ENCODE peak calls at places on chromosomes 12 and 14, in nine cellular contexts. P is IMR-90, M is H1, L is endothelial cell of umbilical vein, S is Peyer's patch, I is ovary, Y is K562, Q is lower leg skin, F is tibial nerve. O is an unnamed sample.

GRCh38 chr12:130658561-130658960 is 57.5 kb downstream of the RIMBP2 start:
- DNase-seq in I (no peak), Y (no peak), S (no peak), Q (no peak), F (no peak), L (no peak), M (no peak), P (no peak), O (no peak)

GRCh38 chr12:26205946-26206345 is 10.6 kb downstream of the SSPN start:
- DNase-seq in Q (no peak), S (no peak), P (no peak), M (no peak), I (no peak), L (no peak), Y (no peak), F (no peak), O (no peak)

GRCh38 chr12:50112456-50113218 is 601 bp downstream of the COX14 start:
- DNase-seq in I (no peak), M (no peak), Y (peak), Q (no peak), P (no peak), F (peak), L (no peak), S (no peak), O (peak)

GRCh38 chr12:26744697-26745440 is 88.1 kb downstream of the ITPR2 start:
- DNase-seq in Y (no peak), M (no peak), I (no peak), Q (no peak), F (no peak), S (no peak), L (no peak), P (no peak), O (no peak)

GRCh38 chr14:71466942-71467341 is 465.3 kb upstream of the RGS6 start:
- DNase-seq in F (no peak), Q (no peak), Y (no peak), P (no peak), M (no peak), I (no peak), S (no peak), L (no peak), O (no peak)

GRCh38 chr12:126998747-126999285 is 1268.2 kb upstream of the TMEM132C start:
- DNase-seq in I (no peak), F (no peak), M (no peak), P (no peak), Y (peak), L (no peak), Q (no peak), S (no peak), O (no peak)

GRCh38 chr12:31967569-31967968 is 8.4 kb downstream of the RESF1 start:
- DNase-seq in Q (no peak), M (no peak), F (no peak), P (no peak), I (no peak), S (no peak), L (no peak), Y (no peak), O (no peak)

GRCh38 chr12:28611501-28611900 is 421.2 kb downstream of the CCDC91 start:
- DNase-seq in L (no peak), Y (no peak), S (no peak), M (no peak), I (no peak), F (no peak), Q (no peak), P (no peak), O (no peak)

GRCh38 chr12:43444940-43445564 is 107.0 kb downstream of the ADAMTS20 start:
- DNase-seq in S (no peak), I (no peak), P (peak), L (peak), F (peak), Q (no peak), M (peak), Y (peak), O (peak)

GRCh38 chr14:31926123-31926522 is 151.0 kb upstream of the ARHGAP5 start:
- DNase-seq in L (peak), S (no peak), M (no peak), Y (peak), Q (no peak), F (no peak), P (peak), I (no peak), O (no peak)

GRCh38 chr14:105176513-105176912 is 4.6 kb downstream of the NUDT14 start:
- DNase-seq in P (no peak), F (no peak), Y (no peak), Q (no peak), M (no peak), I (no peak), S (no peak), L (no peak), O (peak)

GRCh38 chr12:74043343-74043742 is 494.3 kb upstream of the ATXN7L3B start:
- DNase-seq in Y (no peak), Q (no peak), L (no peak), S (no peak), F (no peak), M (no peak), I (no peak), P (no peak), O (no peak)

GRCh38 chr12:88188180-88188579 is 46.1 kb downstream of the TMTC3 start:
- DNase-seq in L (no peak), Y (no peak), S (no peak), Q (no peak), M (no peak), P (peak), F (no peak), I (no peak), O (no peak)

DNA sequence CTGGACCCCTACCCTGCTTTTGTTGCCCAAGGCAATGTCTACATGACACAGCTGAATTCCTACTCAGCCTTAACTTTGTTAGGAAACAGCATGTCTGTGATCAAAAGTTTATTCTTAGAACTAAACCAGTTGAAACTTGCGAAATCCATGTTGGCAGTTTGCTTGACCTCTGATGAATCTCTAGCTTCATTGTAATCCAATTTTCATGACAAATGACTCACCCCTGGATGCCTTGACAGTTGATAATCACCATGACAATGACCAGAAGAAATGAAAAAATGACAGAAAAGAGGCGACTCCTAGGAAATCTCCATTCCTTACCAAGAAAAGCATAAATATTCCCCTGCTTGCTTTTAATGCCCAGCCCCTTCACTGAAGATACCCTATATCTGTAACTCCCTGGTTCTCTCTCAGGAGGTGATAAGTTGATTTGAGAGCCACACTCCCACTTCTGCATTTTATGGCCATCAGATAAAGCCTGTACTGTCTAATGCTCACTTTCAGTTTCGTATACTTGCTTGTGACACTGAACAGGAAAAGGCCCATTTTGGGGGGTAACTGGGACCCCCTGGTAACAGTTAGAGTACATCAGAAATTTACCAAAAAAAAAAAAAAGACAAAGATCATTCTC is 148.6 kb upstream of the SYT10 start:
- DNase-seq in P (no peak), Y (peak), M (peak), I (no peak), S (no peak), Q (no peak), F (no peak), L (no peak), O (no peak)
- H3K4me3 ChIP-seq in P (no peak), Y (peak), M (no peak), I (no peak), S (no peak), Q (no peak), F (no peak), L (no peak), O (no peak)

DNA sequence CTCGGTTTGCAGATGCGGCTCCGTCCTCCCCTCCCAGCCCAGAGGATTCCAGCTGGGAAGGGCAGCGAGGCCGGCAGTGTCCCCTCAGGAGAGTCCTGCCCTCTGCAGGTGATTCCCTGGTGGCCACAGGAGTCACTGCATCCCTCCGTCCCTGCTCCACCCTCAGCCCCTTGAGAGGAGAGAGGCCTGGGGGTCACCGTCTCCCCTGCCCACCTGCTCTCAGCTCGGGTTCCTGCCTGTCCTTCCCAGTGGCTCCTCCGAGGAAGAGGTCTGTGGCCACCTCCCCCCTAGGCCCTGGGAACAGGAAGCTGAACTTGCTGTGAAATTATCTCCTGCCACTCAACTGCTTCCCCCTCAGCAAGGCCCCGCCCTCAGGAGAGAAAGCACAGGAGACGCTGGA is 12.9 kb upstream of the GALNT9 start:
- DNase-seq in Q (no peak), S (no peak), M (peak), F (no peak), L (no peak), P (no peak), Y (no peak), I (no peak), O (peak)
- TF ChIP-seq CTCF in Q (no peak), S (no peak), M (peak), F (no peak), L (no peak), P (peak), Y (peak), I (no peak), O (peak)

DNA sequence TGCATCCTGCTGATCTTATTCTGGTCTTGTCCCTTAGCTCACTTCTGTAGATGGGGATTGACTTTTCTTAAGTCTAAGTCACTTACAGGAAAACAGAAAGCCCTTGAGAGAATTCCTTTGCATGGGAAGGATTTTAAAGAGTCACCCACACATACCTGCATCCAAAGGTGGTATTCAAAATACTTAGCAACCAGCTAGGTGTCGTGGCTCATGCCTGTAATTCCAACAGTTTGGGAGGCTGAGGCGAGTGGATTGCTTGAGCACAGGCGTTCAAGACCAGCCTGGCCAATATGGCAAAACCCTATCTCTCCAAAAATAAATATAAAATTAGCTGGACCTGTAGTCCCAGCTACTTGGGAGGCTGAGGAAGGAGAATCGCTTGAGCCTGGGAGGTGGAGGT is 14.2 kb downstream of the FGF6 start:
- DNase-seq in Q (no peak), S (no peak), L (no peak), F (no peak), Y (no peak), I (no peak), M (no peak), P (no peak), O (no peak)
- TF ChIP-seq POLR2A in Q (no peak), S (no peak), L (no peak), F (no peak), Y (no peak), I (no peak), M (no peak), P (no peak), O (no peak)

DNA sequence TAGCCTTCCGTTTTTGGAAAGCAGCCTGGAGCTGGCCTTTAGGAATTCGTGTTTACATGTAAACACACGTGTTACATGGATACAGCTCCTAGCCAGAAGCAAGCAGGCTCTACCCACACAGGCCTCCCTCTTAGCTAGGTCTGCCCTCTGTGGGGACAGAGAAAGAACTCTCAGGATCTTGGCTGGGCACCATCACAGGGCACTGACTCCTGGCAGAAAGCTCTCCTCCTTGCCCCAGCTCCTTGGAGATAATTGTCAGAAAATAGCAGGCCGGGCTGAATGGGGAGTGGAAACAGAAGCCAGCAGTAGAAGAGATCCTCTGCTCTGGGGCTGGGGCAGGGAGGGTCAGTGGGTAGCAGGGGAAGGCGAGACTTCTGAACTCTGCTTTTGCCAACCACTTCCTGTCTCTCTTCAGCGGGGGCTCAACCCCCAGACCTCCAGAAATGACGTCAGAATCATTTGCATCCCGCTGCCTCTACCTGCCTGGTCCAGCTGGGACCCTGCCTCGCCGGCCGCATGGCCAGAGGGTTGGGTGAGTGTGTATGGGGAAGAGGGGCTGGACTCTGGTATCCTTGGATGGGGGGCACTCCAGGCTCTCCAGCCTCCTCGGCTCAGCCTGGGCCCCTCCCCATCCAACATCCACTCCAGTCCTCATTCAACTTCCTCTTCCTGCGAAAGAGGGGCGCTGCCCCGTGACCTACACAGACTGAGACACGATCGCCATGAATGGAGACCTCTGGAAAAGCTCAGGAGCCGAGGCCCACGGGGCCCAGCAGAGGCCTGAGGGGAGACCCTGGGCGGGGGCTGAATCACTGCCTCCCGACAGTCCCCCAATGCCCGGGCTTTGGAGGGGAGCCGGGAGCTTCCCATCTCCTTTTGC is 650 bp upstream of the HOXC4 start:
- DNase-seq in M (no peak), Y (no peak), Q (no peak), F (no peak), P (no peak), L (no peak), I (peak), S (peak), O (no peak)
- H3K4me3 ChIP-seq in M (no peak), Y (no peak), Q (no peak), F (peak), P (peak), L (no peak), I (peak), S (peak), O (no peak)

DNA sequence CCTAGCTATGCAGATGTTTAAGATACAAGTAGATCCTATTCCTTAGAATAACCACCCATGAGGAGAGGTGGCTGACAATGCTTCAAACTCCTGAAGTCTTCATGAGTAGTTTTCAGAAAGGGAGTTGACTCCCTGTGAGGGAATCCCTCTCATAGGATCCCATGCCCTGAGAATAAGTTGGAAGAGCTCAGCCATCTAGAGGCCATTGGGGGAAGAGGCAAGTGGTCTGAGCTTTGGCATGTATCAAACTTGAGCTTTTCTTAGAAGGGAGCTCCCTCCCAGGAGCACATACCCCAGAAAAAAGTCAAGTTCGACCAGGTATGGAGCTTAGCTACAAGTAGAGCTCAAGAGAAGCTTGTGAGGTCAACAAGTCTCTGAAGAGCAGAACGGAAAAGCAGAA is 165.7 kb upstream of the RBM19 start:
- DNase-seq in I (no peak), L (no peak), F (no peak), Q (no peak), S (no peak), P (no peak), M (no peak), Y (no peak), O (no peak)
- TF ChIP-seq CTCF in I (no peak), L (no peak), F (no peak), Q (no peak), S (no peak), P (no peak), M (peak), Y (no peak), O (no peak)

O was measured in upper lobe of left lung.